ENCODE peak calls at places on chromosome 14, in four cellular contexts. G is neuronal stem cell; C is activated CD4-positive, alpha-beta T cell treated with anti-CD3 and anti-CD28 coated beads, Interleukin-2, amount 50 U/mL, for 4 hours; K is activated naive CD4-positive, alpha-beta T cell treated with anti-CD3 and anti-CD28 coated beads for 36 hours. T is an unnamed sample.

GRCh38 chr14:93857500-93857899 is 69.2 kb upstream of the PRIMA1 start:
- DNase-seq in G (no peak), C (no peak), K (no peak), T (no peak)

GRCh38 chr14:73741876-73742519 is 27.8 kb upstream of the PNMA1 start:
- DNase-seq in G (no peak), C (no peak), K (peak; percentile 45), T (no peak)

GRCh38 chr14:101134851-101135486 is 231.4 kb upstream of the RTL1 start:
- DNase-seq in G (no peak), C (no peak), K (no peak), T (no peak)

GRCh38 chr14:51554339-51554920 is 97.3 kb upstream of the FRMD6 start:
- DNase-seq in G (no peak), C (no peak), K (no peak), T (no peak)

GRCh38 chr14:95664546-95664945 is 21.7 kb upstream of the TCL1B start:
- DNase-seq in G (no peak), C (no peak), K (no peak), T (no peak)

GRCh38 chr14:77439861-77440260 is 16.5 kb upstream of the NOXRED1 start:
- DNase-seq in G (no peak), C (no peak), K (no peak), T (no peak)

GRCh38 chr14:20934148-20934762 is 21.0 kb upstream of the RNASE2 start:
- DNase-seq in G (peak; percentile 46), C (peak; percentile 2), K (peak; percentile 24), T (no peak)

GRCh38 chr14:26597136-26598080 is at the start of gene NOVA1:
- DNase-seq in G (peak; percentile 50), C (no peak), K (no peak), T (peak; percentile 66)

GRCh38 chr14:63893701-63894458 is 41.1 kb downstream of the SYNE2 start:
- DNase-seq in G (no peak), C (no peak), K (no peak), T (peak; percentile 47)